ENCODE peak calls at places on chromosomes 6 and 20, in five cellular contexts. S is cardiac fibroblast, C is nephron progenitor cell, Y is NCI-H510A, Q is midbrain. D is an unnamed sample.

GRCh38 chr6:41575598-41575997 is 29.4 kb downstream of the FOXP4 start:
- DNase-seq in Q (no peak), S (no peak), Y (no peak), C (no peak), D (no peak)

GRCh38 chr20:21147593-21147992 is 21.7 kb downstream of the KIZ start:
- DNase-seq in C (no peak), S (peak; percentile 50), Y (no peak), Q (no peak), D (no peak)

GRCh38 chr20:41654292-41654691 is 36.1 kb upstream of the CHD6 start:
- DNase-seq in S (no peak), Y (peak; percentile 74), C (no peak), Q (no peak), D (peak; percentile 31)

GRCh38 chr6:17018425-17018824 is 83.4 kb upstream of the STMND1 start:
- DNase-seq in S (no peak), Y (no peak), C (no peak), Q (no peak), D (no peak)

GRCh38 chr6:146582857-146583256 is 15.9 kb upstream of the ADGB start:
- DNase-seq in Y (no peak), C (no peak), S (peak; percentile 22), Q (peak; percentile 8), D (no peak)

GRCh38 chr6:105713474-105714118 is 310.7 kb upstream of the PREP start:
- DNase-seq in S (peak; percentile 9), Y (no peak), C (no peak), Q (no peak), D (no peak)

GRCh38 chr6:118468682-118469465 is 79.2 kb upstream of the PLN start:
- DNase-seq in Q (no peak), S (peak; percentile 59), C (no peak), Y (peak; percentile 72), D (no peak)

GRCh38 chr20:47206962-47207641 is 149.4 kb downstream of the ZMYND8 start:
- DNase-seq in C (no peak), Q (no peak), S (no peak), Y (no peak), D (no peak)

GRCh38 chr20:6562111-6562510 is 205.4 kb upstream of the BMP2 start:
- DNase-seq in Y (no peak), Q (no peak), C (no peak), S (peak; percentile 94), D (no peak)

GRCh38 chr20:54351371-54352136 is 123.8 kb upstream of the DOK5 start:
- DNase-seq in C (no peak), Q (no peak), S (no peak), Y (no peak), D (no peak)

GRCh38 chr6:132063738-132064137 is 112.6 kb upstream of the CCN2 start:
- DNase-seq in C (no peak), Y (no peak), Q (no peak), S (peak; percentile 97), D (no peak)

GRCh38 chr6:167795874-167796667 is 30.6 kb upstream of the AFDN start:
- DNase-seq in Y (no peak), S (no peak), Q (peak; percentile 24), C (no peak), D (peak; percentile 81)

GRCh38 chr6:31738048-31738979 is 1.5 kb upstream of the MSH5 start:
- DNase-seq in Y (peak; percentile 95), C (no peak), Q (peak; percentile 25), S (peak; percentile 84), D (peak; percentile 27)

GRCh38 chr20:38421915-38422314 is 13.2 kb downstream of the SNHG17 start:
- DNase-seq in C (no peak), S (no peak), Y (no peak), Q (no peak), D (no peak)

GRCh38 chr6:89999154-89999553 is 104.9 kb downstream of the GJA10 start:
- DNase-seq in Q (no peak), Y (peak; percentile 87), S (no peak), C (no peak), D (no peak)

GRCh38 chr20:40497781-40498691 is 191.0 kb downstream of the MAFB start:
- DNase-seq in C (no peak), S (peak; percentile 56), Y (no peak), Q (no peak), D (no peak)

GRCh38 chr20:32970973-32971300 is 33.3 kb downstream of the SUN5 start:
- DNase-seq in S (no peak), Q (no peak), C (no peak), Y (no peak), D (no peak)

GRCh38 chr6:20688710-20689500 is 154.6 kb downstream of the CDKAL1 start:
- DNase-seq in Q (no peak), Y (no peak), S (peak; percentile 67), C (no peak), D (no peak)

GRCh38 chr20:46132705-46133120 is 14.6 kb downstream of the CD40 start:
- DNase-seq in S (peak; percentile 62), C (peak; percentile 89), Y (peak; percentile 37), Q (peak; percentile 71), D (peak; percentile 88)

GRCh38 chr20:32855387-32855786 is 3.3 kb upstream of the EFCAB8 start:
- DNase-seq in C (no peak), Q (no peak), S (no peak), Y (no peak), D (no peak)

GRCh38 chr6:12749531-12750379 is 33.2 kb downstream of the PHACTR1 start:
- DNase-seq in Q (no peak), C (peak; percentile 62), S (no peak), Y (peak; percentile 10), D (peak; percentile 87)

GRCh38 chr6:115997990-115998585 is 62.6 kb downstream of the FRK start:
- DNase-seq in S (no peak), Q (no peak), C (no peak), Y (no peak), D (no peak)

GRCh38 chr20:63191400-63191799 is 24.5 kb downstream of the YTHDF1 start:
- DNase-seq in C (no peak), S (peak; percentile 37), Y (peak; percentile 70), Q (no peak), D (no peak)

GRCh38 chr6:30570263-30570662 is 979 bp upstream of the ABCF1 start:
- DNase-seq in S (no peak), Q (no peak), C (no peak), Y (no peak), D (no peak)

GRCh38 chr6:153024401-153025017 is 22.0 kb upstream of the MTRF1L start:
- DNase-seq in Q (peak; percentile 63), S (peak; percentile 76), Y (no peak), C (peak; percentile 43), D (peak; percentile 51)

GRCh38 chr20:63189846-63190559 is 25.9 kb downstream of the YTHDF1 start:
- DNase-seq in Q (no peak), S (no peak), C (no peak), Y (no peak), D (no peak)

GRCh38 chr6:153167026-153167891 is 36.2 kb upstream of the RGS17 start:
- DNase-seq in C (no peak), S (peak; percentile 93), Q (no peak), Y (no peak), D (no peak)

GRCh38 chr20:41029150-41029872 is 689 bp downstream of the TOP1 start:
- DNase-seq in C (peak; percentile 43), Q (no peak), S (peak; percentile 33), Y (no peak), D (peak; percentile 86)